ENCODE peak calls at places on chromosomes 12 and 14, in ten cellular contexts. E is heart left ventricle, N is GM12878, K is lower lobe of right lung, V is astrocyte of the spinal cord, W is cardiac fibroblast, M is Panc1, Z is tibial nerve, Q is GM23338, G is brain microvascular endothelial cell. O is an unnamed sample.

GRCh38 chr14:69355955-69356321 is 42.2 kb downstream of the ERH start:
- DNase-seq in V (peak), G (peak), N (no peak), Z (peak), Q (no peak), W (peak), E (no peak), M (no peak), K (no peak), O (peak)

GRCh38 chr12:130480887-130481286 is 143.2 kb downstream of the PIWIL1 start:
- DNase-seq in W (no peak), Z (no peak), M (no peak), Q (no peak), N (no peak), E (no peak), G (no peak), V (no peak), K (no peak), O (no peak)

GRCh38 chr12:132338781-132339180 is 9.4 kb upstream of the GALNT9 start:
- DNase-seq in Z (no peak), G (no peak), E (no peak), W (no peak), M (no peak), V (no peak), N (no peak), K (no peak), Q (no peak), O (no peak)

GRCh38 chr14:78946949-78947348 is 776.8 kb downstream of the NRXN3 start:
- DNase-seq in K (no peak), Q (no peak), G (no peak), V (no peak), M (no peak), W (no peak), Z (no peak), N (no peak), E (no peak), O (no peak)

GRCh38 chr14:76904100-76904739 is 78.0 kb downstream of the LRRC74A start:
- DNase-seq in Q (no peak), V (peak), N (no peak), K (no peak), Z (no peak), M (no peak), G (peak), W (peak), E (no peak), O (peak)

GRCh38 chr14:74566174-74567125 is 45.6 kb downstream of the LTBP2 start:
- DNase-seq in V (no peak), E (no peak), K (no peak), G (no peak), M (no peak), N (no peak), W (peak), Z (no peak), Q (no peak), O (no peak)

GRCh38 chr14:105330491-105330895 is 15.9 kb downstream of the PACS2 start:
- DNase-seq in G (peak), V (peak), W (peak), Q (no peak), K (peak), M (no peak), E (no peak), Z (no peak), N (no peak), O (peak)

GRCh38 chr14:80310950-80311349 is 99.6 kb upstream of the DIO2 start:
- DNase-seq in M (no peak), Z (no peak), Q (no peak), V (peak), G (peak), K (no peak), W (peak), E (peak), N (no peak), O (peak)

GRCh38 chr14:105842105-105842504 is 315.7 kb downstream of the TMEM121 start:
- DNase-seq in Q (no peak), Z (no peak), M (no peak), E (no peak), G (no peak), V (no peak), N (no peak), W (no peak), K (no peak), O (no peak)

GRCh38 chr14:64943981-64944520 is 1.5 kb upstream of the GPX2 start:
- DNase-seq in G (no peak), Z (no peak), K (no peak), W (no peak), M (no peak), V (no peak), Q (no peak), N (no peak), E (no peak), O (no peak)

GRCh38 chr14:64943556-64943955 is 1.0 kb upstream of the GPX2 start:
- DNase-seq in M (no peak), N (no peak), E (no peak), G (no peak), V (no peak), K (no peak), W (no peak), Z (no peak), Q (no peak), O (no peak)

GRCh38 chr14:64940336-64940910 is 2.1 kb downstream of the GPX2 start:
- DNase-seq in V (no peak), M (no peak), Q (no peak), Z (no peak), W (no peak), N (no peak), G (no peak), E (no peak), K (no peak), O (no peak)

GRCh38 chr14:64944861-64945260 is 2.3 kb upstream of the GPX2 start:
- DNase-seq in W (no peak), M (no peak), Q (no peak), G (no peak), N (no peak), V (no peak), E (no peak), K (no peak), Z (no peak), O (no peak)

DNA sequence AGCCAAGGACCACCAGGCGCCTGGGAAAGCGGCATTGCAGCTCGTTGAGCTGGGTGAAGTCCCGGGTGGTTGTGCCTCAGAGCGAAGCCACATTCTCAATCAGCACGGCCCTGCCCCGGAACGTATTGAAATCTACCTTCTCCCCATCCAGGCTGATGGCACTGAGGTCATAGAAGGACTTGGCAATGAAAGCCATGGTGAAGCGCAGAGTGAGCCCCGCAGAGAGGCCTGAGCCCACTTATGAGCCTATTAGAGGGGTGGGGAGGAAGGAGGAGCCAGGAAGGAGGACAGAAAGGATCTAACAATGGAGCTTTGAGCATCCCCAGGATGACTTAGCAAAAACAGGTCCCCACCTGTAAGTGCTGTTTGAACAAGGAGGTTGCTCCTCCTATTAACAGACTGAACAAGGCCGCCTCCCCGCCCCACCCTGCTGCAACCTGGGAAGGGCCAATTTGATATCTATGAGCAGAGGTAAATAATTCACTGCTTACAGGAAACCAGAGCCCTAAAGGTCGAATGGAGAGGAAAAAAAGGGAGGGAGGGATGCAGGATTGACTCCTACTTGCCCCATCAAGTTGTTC is at the start of gene GPX2:
- DNase-seq in M (no peak), E (no peak), Q (no peak), V (no peak), N (no peak), Z (no peak), G (no peak), W (no peak), K (no peak), O (no peak)
- TF ChIP-seq CTCF in M (no peak), E (no peak), Q (no peak), V (no peak), N (no peak), Z (no peak), G (no peak), W (no peak), K (no peak), O (no peak)

DNA sequence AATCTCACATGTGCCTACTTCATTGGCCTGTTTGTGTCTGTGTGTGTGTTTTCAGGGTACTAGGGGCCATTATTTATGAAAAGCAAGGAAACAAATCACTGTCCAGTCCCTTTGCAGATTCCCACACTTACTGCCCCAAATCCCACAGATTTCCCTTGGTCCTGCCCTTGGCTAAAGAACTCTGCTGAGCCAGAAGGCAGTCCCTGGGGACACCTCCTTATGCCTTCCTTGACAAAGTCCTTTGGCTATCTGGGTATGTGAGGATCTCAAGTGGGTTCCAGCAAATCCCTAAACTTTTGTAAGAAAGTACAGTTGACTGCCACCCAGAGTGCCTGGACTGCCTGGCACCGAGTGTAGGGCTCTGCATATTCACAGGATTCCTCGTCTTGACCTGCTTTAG is 388.0 kb downstream of the BCAT1 start:
- DNase-seq in M (no peak), E (no peak), K (no peak), W (peak), Z (no peak), Q (peak), N (no peak), G (no peak), V (peak), O (peak)
- H3K4me3 ChIP-seq in M (no peak), E (peak), K (peak), W (peak), Z (peak), Q (peak), N (no peak), G (peak), V (peak), O (peak)

DNA sequence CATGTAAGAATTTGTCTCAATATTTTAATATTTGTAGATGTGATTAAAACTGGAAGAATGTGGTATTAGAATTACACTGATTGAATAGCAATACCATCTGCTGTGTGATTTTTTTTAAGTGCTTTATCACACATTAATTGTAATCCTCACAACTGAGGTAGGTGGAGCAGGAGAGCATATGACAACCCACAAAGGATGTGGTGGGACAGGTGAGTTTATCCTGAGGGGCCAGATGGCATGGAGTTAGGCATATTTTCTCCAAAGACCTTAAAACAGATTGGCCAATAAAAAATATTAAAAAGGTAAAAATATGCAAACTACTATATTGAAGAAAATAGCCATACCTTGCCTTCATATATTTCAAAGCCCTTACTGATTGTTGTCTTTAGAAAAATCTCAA is 7.8 kb downstream of the LRRC10 start:
- DNase-seq in K (no peak), Q (peak), N (no peak), W (no peak), E (no peak), Z (no peak), G (no peak), M (no peak), V (no peak), O (no peak)
- TF ChIP-seq CTCF in K (no peak), Q (peak), N (no peak), W (no peak), E (no peak), Z (no peak), G (no peak), M (peak), V (no peak), O (peak)

GRCh38 chr12:93080994-93081809 is 152.1 kb upstream of the EEA1 start:
- DNase-seq in Q (peak), E (no peak), G (peak), W (peak), N (no peak), K (no peak), Z (no peak), V (peak), M (no peak), O (peak)
- H3K4me3 ChIP-seq in Q (peak), E (no peak), G (no peak), W (no peak), N (no peak), K (no peak), Z (no peak), V (no peak), M (no peak), O (no peak)

GRCh38 chr14:91569301-91569700 is 59.2 kb upstream of the PPP4R3A start:
- DNase-seq in G (no peak), Q (no peak), E (no peak), N (no peak), Z (no peak), M (no peak), W (no peak), K (no peak), V (no peak), O (no peak)

GRCh38 chr14:91570021-91570420 is 59.9 kb upstream of the PPP4R3A start:
- DNase-seq in W (no peak), Z (no peak), N (no peak), G (no peak), M (no peak), K (no peak), Q (peak), E (no peak), V (no peak), O (no peak)

GRCh38 chr14:91573894-91574837 is 64.1 kb upstream of the PPP4R3A start:
- DNase-seq in V (peak), Q (peak), N (peak), Z (no peak), E (no peak), G (peak), W (peak), M (no peak), K (peak), O (peak)

GRCh38 chr14:91573528-91573893 is 63.4 kb upstream of the PPP4R3A start:
- DNase-seq in V (no peak), N (no peak), M (no peak), Q (no peak), K (no peak), E (no peak), W (no peak), G (no peak), Z (no peak), O (no peak)

DNA sequence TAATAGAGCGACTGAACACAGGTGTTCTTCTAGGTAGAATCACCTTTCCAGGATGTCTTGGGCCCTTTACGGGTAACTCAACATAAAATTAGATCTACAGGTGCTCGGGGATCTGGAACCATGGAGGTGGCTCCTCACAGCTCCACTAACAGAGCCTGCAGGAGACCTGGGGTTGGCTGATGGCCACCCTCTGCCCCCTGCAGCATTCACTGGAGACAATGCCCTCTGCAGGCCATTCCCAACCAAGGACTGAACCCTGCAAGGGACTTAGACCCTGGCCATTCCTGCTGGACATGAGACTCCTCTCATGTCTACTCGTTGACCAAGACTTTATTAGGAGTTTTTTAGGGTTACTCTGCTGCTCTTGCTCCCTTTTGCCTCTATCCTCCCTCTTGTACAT is 58.5 kb upstream of the PPP4R3A start:
- DNase-seq in N (no peak), M (no peak), Q (no peak), Z (no peak), G (no peak), K (no peak), V (no peak), W (no peak), E (no peak), O (no peak)
- TF ChIP-seq CTCF in N (no peak), M (no peak), Q (peak), Z (no peak), G (no peak), K (no peak), V (no peak), W (no peak), E (no peak), O (no peak)

GRCh38 chr12:55019784-55020183 is at the start of gene NEUROD4:
- DNase-seq in M (no peak), V (peak), Z (no peak), Q (peak), W (peak), N (no peak), E (peak), G (peak), K (peak), O (peak)
- H3K4me3 ChIP-seq in M (no peak), V (no peak), Z (no peak), Q (peak), W (no peak), N (no peak), E (no peak), G (no peak), K (no peak), O (no peak)

GRCh38 chr12:115349711-115350110 is 665.7 kb upstream of the TBX3 start:
- DNase-seq in K (no peak), E (no peak), W (no peak), Z (no peak), Q (no peak), V (no peak), M (no peak), G (no peak), N (no peak), O (peak)
- TF ChIP-seq CTCF in K (no peak), E (no peak), W (no peak), Z (no peak), Q (no peak), V (no peak), M (no peak), G (no peak), N (no peak), O (peak)

GRCh38 chr14:93975791-93976476 is 436 bp downstream of the ASB2 start:
- DNase-seq in V (no peak), K (no peak), N (peak), G (no peak), Q (no peak), M (no peak), Z (no peak), W (no peak), E (no peak), O (no peak)

GRCh38 chr14:93977171-93977570 is 801 bp upstream of the ASB2 start:
- DNase-seq in N (no peak), Q (no peak), G (no peak), M (no peak), Z (no peak), W (no peak), V (no peak), E (no peak), K (no peak), O (no peak)

GRCh38 chr14:93974833-93975232 is 1.5 kb downstream of the ASB2 start:
- DNase-seq in G (no peak), V (no peak), M (no peak), Z (no peak), E (no peak), Q (no peak), W (no peak), K (no peak), N (no peak), O (no peak)

GRCh38 chr14:93977790-93978581 is 1.6 kb upstream of the ASB2 start:
- DNase-seq in Z (no peak), N (peak), M (no peak), W (no peak), V (no peak), Q (no peak), K (no peak), E (no peak), G (no peak), O (no peak)

GRCh38 chr14:93976477-93977057 is at the start of gene ASB2:
- DNase-seq in K (no peak), G (no peak), Z (no peak), V (no peak), E (peak), N (no peak), Q (no peak), M (no peak), W (no peak), O (no peak)
- H3K4me3 ChIP-seq in K (peak), G (no peak), Z (peak), V (no peak), E (peak), N (peak), Q (no peak), M (no peak), W (no peak), O (no peak)

GRCh38 chr12:14366211-14366762 is 805 bp downstream of the ATF7IP start:
- DNase-seq in E (no peak), K (no peak), N (no peak), Z (no peak), W (peak), Q (no peak), V (no peak), M (no peak), G (no peak), O (peak)
- TF ChIP-seq CTCF in E (peak), K (peak), N (peak), Z (peak), W (peak), Q (peak), V (peak), M (peak), G (no peak), O (no peak)